ENCODE peak calls at places on chromosomes 16 and 17, in four cellular contexts. S is mucosa of descending colon, I is tibial nerve, Q is OCI-LY7. D is an unnamed sample.

GRCh38 chr17:78759203-78759968 is 22.7 kb downstream of the CYTH1 start:
- DNase-seq in S (peak; percentile 63), I (no peak), Q (peak; percentile 93), D (no peak)

GRCh38 chr16:86215979-86216585 is 294.2 kb upstream of the FOXF1 start:
- DNase-seq in S (no peak), I (no peak), Q (no peak), D (no peak)

GRCh38 chr16:64290461-64290860 is 831.4 kb downstream of the CDH11 start:
- DNase-seq in S (no peak), I (no peak), Q (no peak), D (no peak)

GRCh38 chr16:55264949-55265348 is 59.1 kb upstream of the IRX6 start:
- DNase-seq in S (no peak), I (no peak), Q (no peak), D (no peak)

GRCh38 chr17:40284085-40284713 is 3.5 kb upstream of the CDC6 start:
- DNase-seq in S (no peak), I (no peak), Q (no peak), D (no peak)

GRCh38 chr17:73562896-73563295 is 81.3 kb downstream of the SDK2 start:
- DNase-seq in S (no peak), I (no peak), Q (no peak), D (no peak)

GRCh38 chr17:1639549-1639948 is 6.0 kb downstream of the SCARF1 start:
- DNase-seq in S (no peak), I (no peak), Q (no peak), D (no peak)

GRCh38 chr16:84836234-84836647 is 16.5 kb downstream of the CRISPLD2 start:
- DNase-seq in S (peak; percentile 57), I (peak; percentile 72), Q (no peak), D (peak; percentile 72)

GRCh38 chr16:21169249-21169981 is 10.9 kb downstream of the LDAF1 start:
- DNase-seq in S (no peak), I (no peak), Q (no peak), D (no peak)

GRCh38 chr17:60390881-60391418 is 983 bp downstream of the USP32 start:
- DNase-seq in S (peak; percentile 53), I (no peak), Q (peak; percentile 35), D (no peak)

GRCh38 chr16:30115238-30115637 is 1.9 kb upstream of the GDPD3 start:
- DNase-seq in S (peak; percentile 90), I (no peak), Q (peak; percentile 49), D (no peak)

GRCh38 chr16:68768170-68768569 is 31.1 kb downstream of the CDH1 start:
- DNase-seq in S (no peak), I (no peak), Q (no peak), D (no peak)

GRCh38 chr17:80257716-80258213 is 2.9 kb upstream of the RNF213 start:
- DNase-seq in S (peak; percentile 72), I (no peak), Q (no peak), D (no peak)

GRCh38 chr16:89924298-89924924 is 1.3 kb downstream of the TUBB3 start:
- DNase-seq in S (peak; percentile 51), I (no peak), Q (peak; percentile 91), D (no peak)

GRCh38 chr16:875182-876040 is 74.9 kb upstream of the GNG13 start:
- DNase-seq in S (no peak), I (no peak), Q (no peak), D (no peak)

GRCh38 chr17:72588961-72589360 is 468.1 kb downstream of the SOX9 start:
- DNase-seq in S (peak; percentile 79), I (no peak), Q (no peak), D (no peak)

GRCh38 chr17:76997981-76998531 is 129.9 kb downstream of the MGAT5B start:
- DNase-seq in S (no peak), I (no peak), Q (peak; percentile 95), D (no peak)

GRCh38 chr16:20313741-20314140 is 13.6 kb downstream of the GP2 start:
- DNase-seq in S (no peak), I (no peak), Q (no peak), D (no peak)

GRCh38 chr17:76686538-76687277 is 24.1 kb downstream of the MXRA7 start:
- DNase-seq in S (no peak), I (no peak), Q (no peak), D (no peak)

GRCh38 chr16:54287758-54288591 is 1.4 kb upstream of the IRX3 start:
- DNase-seq in S (no peak), I (no peak), Q (no peak), D (no peak)

GRCh38 chr17:29158515-29159275 is 21.5 kb downstream of the MYO18A start:
- DNase-seq in S (no peak), I (no peak), Q (no peak), D (no peak)

GRCh38 chr16:25799816-25800215 is 108.1 kb downstream of the HS3ST4 start:
- DNase-seq in S (no peak), I (no peak), Q (no peak), D (no peak)

GRCh38 chr17:54900457-54901229 is at the start of gene TOM1L1:
- DNase-seq in S (peak; percentile 92), I (peak; percentile 15), Q (no peak), D (peak; percentile 9)

GRCh38 chr16:5977329-5977728 is 879.7 kb upstream of the EEF2KMT start:
- DNase-seq in S (no peak), I (no peak), Q (no peak), D (no peak)

GRCh38 chr16:30997887-30998711 is 12.3 kb downstream of the STX1B start:
- DNase-seq in S (no peak), I (no peak), Q (no peak), D (no peak)

GRCh38 chr17:4715071-4715749 is 4.8 kb downstream of the ARRB2 start:
- DNase-seq in S (peak; percentile 50), I (no peak), Q (no peak), D (no peak)

GRCh38 chr17:9221231-9222180 is 200.2 kb downstream of the NTN1 start:
- DNase-seq in S (no peak), I (no peak), Q (no peak), D (no peak)

GRCh38 chr17:46944931-46945330 is 22.0 kb downstream of the GOSR2 start:
- DNase-seq in S (no peak), I (no peak), Q (no peak), D (no peak)

GRCh38 chr17:64355536-64356303 is 34.9 kb downstream of the PECAM1 start:
- DNase-seq in S (no peak), I (no peak), Q (no peak), D (no peak)

GRCh38 chr17:64354824-64355535 is 35.7 kb downstream of the PECAM1 start:
- DNase-seq in S (no peak), I (no peak), Q (no peak), D (no peak)

GRCh38 chr17:64357191-64357981 is 33.3 kb downstream of the PECAM1 start:
- DNase-seq in S (no peak), I (peak; percentile 40), Q (no peak), D (no peak)

GRCh38 chr17:64356304-64356686 is 34.4 kb downstream of the PECAM1 start:
- DNase-seq in S (no peak), I (no peak), Q (no peak), D (no peak)

DNA sequence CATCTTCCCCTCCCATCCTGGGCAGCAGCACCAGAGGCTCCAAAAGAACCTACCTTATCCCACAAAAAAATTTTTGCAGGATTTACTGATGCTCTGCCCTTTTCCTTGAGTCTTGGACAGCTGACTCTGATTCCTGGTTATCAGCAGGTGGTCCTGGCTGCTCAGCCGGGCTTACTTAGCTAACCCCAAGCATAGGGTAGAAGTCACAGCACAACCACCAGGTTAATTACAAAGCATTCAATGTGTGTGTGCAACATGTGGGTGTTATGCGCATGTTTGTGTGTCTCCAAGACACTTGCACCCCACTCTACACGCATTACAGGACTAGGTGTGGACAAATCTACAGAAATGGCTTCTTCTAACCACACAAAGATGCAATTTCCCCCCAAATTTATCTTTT is 36.3 kb downstream of the PECAM1 start:
- DNase-seq in S (no peak), I (no peak), Q (no peak), D (no peak)
- TF ChIP-seq CTCF in S (no peak), I (no peak), Q (no peak), D (no peak)

DNA sequence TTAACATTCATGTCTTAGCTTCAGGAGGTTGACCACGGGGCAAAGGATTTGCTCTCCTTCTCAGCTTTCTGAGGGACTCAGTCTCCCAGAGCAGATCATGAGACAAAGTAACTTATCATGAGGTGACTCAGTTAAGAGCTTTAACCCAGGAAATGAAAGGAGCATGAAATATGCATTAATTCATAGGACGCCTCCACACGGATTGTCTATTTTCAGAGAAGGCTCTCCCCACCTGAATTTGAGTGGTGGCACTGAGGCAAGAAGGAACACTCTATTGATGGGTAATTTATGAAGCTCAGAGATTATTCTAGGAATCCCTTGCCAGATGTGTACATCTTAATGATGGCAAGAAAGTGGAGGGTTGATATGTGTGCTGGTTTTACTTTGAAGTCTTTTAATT is 681 bp downstream of the RBFOX1 start:
- DNase-seq in S (no peak), I (no peak), Q (no peak), D (no peak)
- H3K4me1 ChIP-seq in S (no peaks in the 10 kb centered on the region), I (no peaks in the 10 kb centered on the region), Q (no peaks in the 10 kb centered on the region), D (no peaks in the 10 kb centered on the region)

GRCh38 chr17:69018687-69019086 is 42.0 kb downstream of the ABCA9 start:
- DNase-seq in S (no peak), I (no peak), Q (no peak), D (no peak)
- TF ChIP-seq CTCF in S (no peak), I (no peak), Q (no peak), D (no peak)

GRCh38 chr17:21028192-21028591 is 14.6 kb downstream of the USP22 start:
- DNase-seq in S (no peak), I (no peak), Q (no peak), D (no peak)
- H3K4me1 ChIP-seq in S (peaks cover 9% of the 10 kb centered on the region), I (peaks cover 33% of the 10 kb centered on the region), Q (peaks cover 17% of the 10 kb centered on the region), D (peaks cover 85% of the 10 kb centered on the region)

GRCh38 chr17:49681336-49681735 is 3.4 kb upstream of the SPOP start:
- DNase-seq in S (no peak), I (no peak), Q (no peak), D (no peak)

GRCh38 chr17:49680314-49680713 is 2.4 kb upstream of the SPOP start:
- DNase-seq in S (no peak), I (no peak), Q (no peak), D (no peak)

GRCh38 chr17:49677134-49677932 is 564 bp downstream of the SPOP start:
- DNase-seq in S (peak; percentile 97), I (peak; percentile 93), Q (peak; percentile 96), D (peak; percentile 89)

GRCh38 chr17:49676276-49676868 is 1.5 kb downstream of the SPOP start:
- DNase-seq in S (no peak), I (no peak), Q (peak; percentile 96), D (no peak)

GRCh38 chr17:49677933-49678847 is at the start of gene SPOP:
- DNase-seq in S (peak; percentile 99), I (peak; percentile 99), Q (peak; percentile 99), D (peak; percentile 100)
- TF ChIP-seq CTCF in S (no peak), I (no peak), Q (no peak), D (no peak)

D was measured in thoracic aorta.